ENCODE peak calls at places on chromosomes 5 and 9, in six cellular contexts. O, A, S, J, D and C are unnamed samples.

GRCh38 chr5:168651654-168652053 is 72.5 kb upstream of the PANK3 start:
- DNase-seq in O (no peak), A (no peak), S (peak; percentile 90), J (no peak), D (no peak), C (peak; percentile 9)

GRCh38 chr5:172603425-172603824 is 37.6 kb upstream of the NEURL1B start:
- DNase-seq in O (no peak), A (no peak), S (no peak), J (no peak), D (no peak), C (no peak)

GRCh38 chr5:149271717-149272558 is at the start of gene AFAP1L1:
- DNase-seq in O (no peak), A (no peak), S (peak; percentile 62), J (peak; percentile 7), D (peak; percentile 79), C (peak; percentile 9)

GRCh38 chr9:77897292-77897691 is 134.3 kb downstream of the GNAQ start:
- DNase-seq in O (peak; percentile 55), A (no peak), S (peak; percentile 26), J (peak; percentile 73), D (peak; percentile 70), C (no peak)

GRCh38 chr9:83013867-83014605 is 48.9 kb downstream of the RASEF start:
- DNase-seq in O (no peak), A (no peak), S (peak; percentile 14), J (no peak), D (no peak), C (no peak)

GRCh38 chr9:27818348-27818747 is 245.1 kb upstream of the C9orf72 start:
- DNase-seq in O (no peak), A (no peak), S (no peak), J (no peak), D (no peak), C (no peak)

GRCh38 chr5:39942606-39943005 is 517.8 kb upstream of the DAB2 start:
- DNase-seq in O (no peak), A (no peak), S (no peak), J (no peak), D (no peak), C (no peak)

GRCh38 chr9:28052104-28052503 is 478.8 kb upstream of the C9orf72 start:
- DNase-seq in O (no peak), A (no peak), S (no peak), J (no peak), D (no peak), C (no peak)

GRCh38 chr9:77475641-77476473 is 172.3 kb downstream of the GNA14 start:
- DNase-seq in O (peak; percentile 50), A (no peak), S (peak; percentile 30), J (peak; percentile 5), D (no peak), C (peak; percentile 3)

GRCh38 chr5:80963521-80963895 is 3.3 kb downstream of the RASGRF2 start:
- DNase-seq in O (no peak), A (no peak), S (peak; percentile 14), J (no peak), D (no peak), C (no peak)

GRCh38 chr5:66602621-66603020 is 6.4 kb downstream of the MAST4 start:
- DNase-seq in O (no peak), A (no peak), S (no peak), J (no peak), D (no peak), C (no peak)

GRCh38 chr5:146137967-146138403 is 32.6 kb upstream of the PLAC8L1 start:
- DNase-seq in O (no peak), A (no peak), S (peak; percentile 45), J (no peak), D (no peak), C (no peak)

GRCh38 chr5:132425009-132425937 is 55.8 kb downstream of the SLC22A5 start:
- DNase-seq in O (peak; percentile 82), A (no peak), S (peak; percentile 44), J (no peak), D (no peak), C (peak; percentile 25)

GRCh38 chr5:73945505-73945904 is 319.5 kb downstream of the ARHGEF28 start:
- DNase-seq in O (peak; percentile 33), A (no peak), S (no peak), J (no peak), D (peak; percentile 71), C (no peak)